ENCODE peak calls at places on chromosomes 4 and X, in four cellular contexts. T is HCT116, G is K562, F is HepG2. A is an unnamed sample.
A peak's percentile ranks its signal among the peaks of the same experiment; 100 is the strongest.

GRCh38 chr4:98928131-98928504 is 815 bp downstream of the EIF4E start:
- DNase-seq in T (peak; percentile 64), F (peak; percentile 76), G (peak; percentile 51), A (no peak)

GRCh38 chr4:161936625-161937133 is 227.1 kb downstream of the FSTL5 start:
- DNase-seq in T (peak; percentile 86), F (no peak), G (no peak), A (no peak)

GRCh38 chrX:16319929-16320328 is 152.6 kb downstream of the MAGEB17 start:
- DNase-seq in G (no peak), T (no peak), F (no peak), A (no peak)

GRCh38 chr4:100913685-100914084 is 395.9 kb upstream of the EMCN start:
- DNase-seq in F (no peak), G (no peak), T (no peak), A (no peak)

GRCh38 chrX:68462197-68462596 is 28.9 kb upstream of the OPHN1 start:
- DNase-seq in F (no peak), T (no peak), G (no peak), A (no peak)

GRCh38 chr4:1784395-1784788 is 8.7 kb upstream of the FGFR3 start:
- DNase-seq in F (peak; percentile 29), T (no peak), G (no peak), A (no peak)

GRCh38 chrX:129318375-129318774 is 204.9 kb downstream of the SMARCA1 start:
- DNase-seq in F (peak; percentile 21), T (peak; percentile 15), G (no peak), A (no peak)

GRCh38 chrX:137052641-137053235 is 18.9 kb upstream of the GPR101 start:
- DNase-seq in T (no peak), F (no peak), G (no peak), A (no peak)

GRCh38 chr4:48799157-48799556 is 19.1 kb upstream of the FRYL start:
- DNase-seq in T (no peak), F (no peak), G (no peak), A (no peak)

GRCh38 chr4:16627999-16628398 is 270.4 kb downstream of the LDB2 start:
- DNase-seq in F (no peak), T (no peak), G (no peak), A (no peak)

GRCh38 chrX:108224218-108224617 is 132.6 kb downstream of the ATG4A start:
- DNase-seq in F (no peak), T (no peak), G (no peak), A (no peak)

GRCh38 chr4:111040904-111041303 is 418.0 kb upstream of the PITX2 start:
- DNase-seq in F (no peak), G (no peak), T (no peak), A (no peak)

GRCh38 chr4:111399523-111400135 is 745.6 kb upstream of the FAM241A start:
- DNase-seq in F (no peak), T (no peak), G (no peak), A (no peak)

GRCh38 chr4:148469938-148470337 is 27.7 kb upstream of the NR3C2 start:
- DNase-seq in F (no peak), T (no peak), G (no peak), A (no peak)

GRCh38 chr4:7108660-7109059 is 40.8 kb upstream of the GRPEL1 start:
- DNase-seq in G (no peak), F (no peak), T (no peak), A (no peak)

GRCh38 chr4:114257516-114257915 is 278.1 kb upstream of the ARSJ start:
- DNase-seq in F (no peak), T (no peak), G (no peak), A (no peak)

GRCh38 chrX:129678176-129678880 is 23.6 kb upstream of the APLN start:
- DNase-seq in T (no peak), F (no peak), G (no peak), A (no peak)

GRCh38 chr4:158710814-158711213 is 12.4 kb downstream of the PPID start:
- DNase-seq in F (no peak), G (no peak), T (no peak), A (no peak)

GRCh38 chrX:28756647-28757046 is 169.4 kb downstream of the IL1RAPL1 start:
- DNase-seq in F (no peak), T (no peak), G (no peak), A (no peak)

GRCh38 chr4:67820903-67821302 is 62.9 kb downstream of the TMPRSS11D start:
- DNase-seq in G (no peak), F (no peak), T (no peak), A (no peak)

GRCh38 chr4:85221606-85222005 is 253.3 kb upstream of the ARHGAP24 start:
- DNase-seq in F (no peak), G (no peak), T (no peak), A (no peak)

GRCh38 chr4:2243682-2244380 is 1.9 kb upstream of the HAUS3 start:
- DNase-seq in T (no peak), F (peak; percentile 18), G (no peak), A (no peak)

GRCh38 chrX:10677490-10677889 is 57.1 kb upstream of the MID1 start:
- DNase-seq in G (no peak), T (no peak), F (no peak), A (no peak)

GRCh38 chr4:23981328-23981727 is 91.5 kb upstream of the PPARGC1A start:
- DNase-seq in T (no peak), F (no peak), G (no peak), A (no peak)

GRCh38 chr4:1809754-1810502 is 16.8 kb downstream of the FGFR3 start:
- DNase-seq in F (peak; percentile 86), G (peak; percentile 81), T (peak; percentile 34), A (peak; percentile 24)

GRCh38 chr4:107520368-107520767 is 199.7 kb downstream of the PAPSS1 start:
- DNase-seq in F (peak; percentile 41), G (no peak), T (no peak), A (no peak)

GRCh38 chr4:107518076-107518475 is 202.0 kb downstream of the PAPSS1 start:
- DNase-seq in T (no peak), G (no peak), F (no peak), A (no peak)

DNA sequence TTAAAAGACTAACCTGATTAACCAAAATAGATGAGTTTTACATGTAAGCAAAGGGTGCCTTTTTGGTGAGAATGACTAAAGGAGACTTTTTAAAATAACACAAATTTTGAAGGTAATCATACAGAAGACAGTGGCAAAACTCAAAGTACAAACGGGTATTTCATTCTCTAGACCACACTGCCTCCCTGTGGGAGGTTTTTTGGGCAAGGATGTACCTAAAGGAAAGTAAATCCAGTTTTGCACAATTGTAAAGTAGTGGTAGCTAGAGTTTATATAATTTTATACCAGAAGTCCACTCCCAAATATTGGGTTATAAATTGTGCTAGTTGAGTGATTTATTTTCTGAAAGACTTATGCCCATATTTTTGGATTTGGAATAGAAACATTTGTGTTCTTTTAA is 201.0 kb downstream of the PAPSS1 start:
- DNase-seq in G (no peak), F (peak; percentile 25), T (peak; percentile 19), A (no peak)
- TF ChIP-seq TCF7L2 in G (no peak), F (no peak), T (no peak), A (no peak)

DNA sequence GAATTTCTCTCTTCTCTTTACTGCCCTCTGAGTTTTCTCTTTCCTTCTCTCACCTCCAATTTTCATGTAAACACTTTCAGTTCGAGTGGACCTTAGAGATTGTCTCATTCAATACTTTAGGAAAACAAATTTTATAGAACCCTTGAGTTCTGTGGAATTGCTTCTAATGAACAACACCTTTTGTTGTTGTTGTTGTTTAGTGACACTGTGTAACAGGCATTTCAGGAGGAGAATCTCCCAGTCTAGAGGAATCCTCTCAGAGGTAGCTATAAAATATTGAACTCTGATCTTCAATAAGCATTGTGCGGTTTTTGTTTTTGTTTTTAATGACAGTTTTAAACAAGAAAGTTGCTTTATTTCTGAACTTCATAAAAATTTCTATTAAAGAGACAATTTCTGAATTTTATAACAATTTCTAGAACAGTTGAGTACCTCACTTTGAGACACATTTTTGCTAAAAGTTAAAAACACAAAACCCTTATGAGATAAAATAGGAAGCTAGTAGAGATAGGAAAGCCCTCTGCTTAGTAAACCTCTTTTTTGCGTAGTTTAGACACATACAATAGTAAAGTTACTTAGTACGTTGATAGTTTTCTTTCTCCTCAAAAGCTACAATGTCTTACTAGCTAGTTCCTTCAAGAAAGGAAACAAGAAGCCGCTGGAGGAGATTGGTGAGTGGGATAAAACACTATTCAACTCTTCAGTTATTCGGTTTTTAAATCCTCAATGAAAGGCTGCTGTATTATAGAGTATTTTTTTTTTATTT is 38.8 kb downstream of the CLCN3 start:
- DNase-seq in T (no peak), G (no peak), F (no peak), A (no peak)
- TF ChIP-seq TCF7L2 in T (no peak), G (no peak), F (no peak), A (no peak)

DNA sequence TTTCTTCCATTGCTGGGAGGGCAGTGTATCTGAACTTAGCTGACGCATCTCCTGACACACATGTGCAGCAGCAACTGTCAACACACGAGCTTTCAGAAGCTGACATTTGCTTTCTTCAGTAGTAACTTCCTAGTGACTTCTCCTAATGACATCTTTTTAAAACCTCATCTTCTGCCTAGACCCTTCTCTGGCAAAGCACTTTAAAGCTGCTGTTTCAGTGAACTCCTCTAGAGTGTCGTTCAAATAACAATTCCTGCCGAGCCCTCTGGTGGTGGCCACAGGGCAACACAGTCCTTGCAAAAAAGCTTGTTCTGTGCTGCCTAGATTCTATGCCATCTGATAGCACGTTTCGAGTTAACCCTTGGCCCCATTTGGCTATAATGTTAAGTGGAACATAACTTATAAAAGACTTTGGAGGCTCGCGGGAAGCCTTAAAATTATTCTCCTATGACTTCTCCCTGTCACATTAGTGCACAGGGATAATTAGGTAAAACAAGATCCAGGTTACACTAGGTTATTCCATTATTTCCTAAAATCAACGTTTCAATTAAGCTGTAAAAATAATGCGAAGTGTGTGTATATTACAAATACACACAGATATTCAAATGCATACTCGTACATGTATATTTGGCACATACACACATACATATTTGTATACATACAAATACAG is 2340.8 kb downstream of the PCDH7 start:
- DNase-seq in F (peak; percentile 40), G (no peak), T (peak; percentile 68), A (peak; percentile 12)
- TF ChIP-seq TCF7L2 in F (no peak), G (no peak), T (no peak), A (no peak)

DNA sequence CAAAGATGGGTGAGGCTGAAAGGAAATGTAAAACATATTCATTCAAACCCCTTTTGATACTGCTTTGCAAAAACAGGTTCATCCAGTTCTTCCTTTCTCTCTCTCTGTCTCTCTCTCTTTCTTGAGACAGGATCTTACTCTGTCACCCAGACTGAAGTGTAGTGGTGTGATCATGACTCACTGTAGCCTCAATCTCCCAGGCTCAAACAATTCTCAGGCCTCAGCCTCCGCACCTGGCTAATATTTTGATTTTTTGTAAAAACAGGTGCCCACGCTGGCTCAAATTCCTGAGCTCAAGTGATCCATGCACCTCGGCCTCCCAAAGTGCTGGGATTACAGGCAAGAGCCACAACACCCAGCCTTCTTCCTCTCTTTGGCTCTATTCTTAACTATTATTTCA is 15.6 kb upstream of the DCHS2 start:
- DNase-seq in T (no peak), F (no peak), G (no peak), A (no peak)
- TF ChIP-seq TCF7L2 in T (no peak), F (no peak), G (no peak), A (no peak)

DNA sequence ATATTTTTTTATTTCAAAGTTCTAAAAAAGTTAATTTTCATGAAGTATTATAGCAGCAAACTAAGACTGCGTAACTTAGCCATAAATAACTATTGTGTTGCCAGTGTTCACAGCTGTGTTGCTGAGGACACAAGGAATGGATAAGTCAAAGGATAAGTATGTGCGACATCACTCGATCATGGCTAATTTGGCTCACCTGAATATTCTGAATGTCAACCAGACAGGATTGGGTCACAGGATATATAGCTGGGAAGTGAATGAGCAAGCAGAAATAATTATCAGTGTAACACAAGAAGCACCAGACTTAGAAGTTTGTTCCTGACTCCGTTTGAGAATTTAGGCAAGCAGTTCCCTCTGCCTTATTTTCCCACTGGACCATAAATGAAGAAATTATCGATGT is 33.9 kb downstream of the PRDM8 start:
- DNase-seq in T (no peak), F (no peak), G (no peak), A (no peak)
- TF ChIP-seq TCF7L2 in T (no peak), F (no peak), G (no peak), A (no peak)

GRCh38 chr4:176883108-176883550 is 90.4 kb upstream of the VEGFC start:
- DNase-seq in G (no peak), F (no peak), T (no peak), A (peak; percentile 57)
- TF ChIP-seq TCF7L2 in G (no peak), F (no peak), T (no peak), A (peak; percentile 70)

A was measured in Panc1.